ENCODE peak calls at places on chromosomes 2 and 18, in four cellular contexts. One of them, this sample, is unnamed.

GRCh38 chr2:95017308-95017630 is 8.2 kb upstream of the MAL start:
- DNase-seq in CD4-positive, alpha-beta T cell: no peak
- DNase-seq in AG04450: no peak
- DNase-seq in GM12864: no peak
- DNase-seq in this sample: no peak

GRCh38 chr2:134919360-134920210 is 963 bp downstream of the CCNT2 start:
- DNase-seq in CD4-positive, alpha-beta T cell: peak
- DNase-seq in AG04450: no peak
- DNase-seq in GM12864: peak
- DNase-seq in this sample: peak

GRCh38 chr18:55502346-55502710 is 85.7 kb downstream of the TCF4 start:
- DNase-seq in CD4-positive, alpha-beta T cell: no peak
- DNase-seq in AG04450: no peak
- DNase-seq in GM12864: no peak
- DNase-seq in this sample: no peak

GRCh38 chr18:24031916-24032315 is 17.4 kb downstream of the TTC39C start:
- DNase-seq in CD4-positive, alpha-beta T cell: no peak
- DNase-seq in AG04450: no peak
- DNase-seq in GM12864: no peak
- DNase-seq in this sample: no peak

GRCh38 chr2:201639205-201639604 is 4.1 kb downstream of the TMEM237 start:
- DNase-seq in CD4-positive, alpha-beta T cell: no peak
- DNase-seq in AG04450: no peak
- DNase-seq in GM12864: no peak
- DNase-seq in this sample: no peak

GRCh38 chr2:208033701-208034502 is 8.6 kb upstream of the PLEKHM3 start:
- DNase-seq in CD4-positive, alpha-beta T cell: no peak
- DNase-seq in AG04450: no peak
- DNase-seq in GM12864: peak
- DNase-seq in this sample: peak

GRCh38 chr2:9145109-9145751 is 61.4 kb upstream of the ASAP2 start:
- DNase-seq in CD4-positive, alpha-beta T cell: no peak
- DNase-seq in AG04450: peak
- DNase-seq in GM12864: no peak
- DNase-seq in this sample: no peak

GRCh38 chr18:75844102-75844604 is 416.6 kb upstream of the SMIM21 start:
- DNase-seq in CD4-positive, alpha-beta T cell: no peak
- DNase-seq in AG04450: no peak
- DNase-seq in GM12864: no peak
- DNase-seq in this sample: no peak

GRCh38 chr2:219912530-219912929 is 285.1 kb downstream of the SLC4A3 start:
- DNase-seq in CD4-positive, alpha-beta T cell: no peak
- DNase-seq in AG04450: peak
- DNase-seq in GM12864: no peak
- DNase-seq in this sample: no peak

GRCh38 chr2:66428986-66429612 is 5.8 kb upstream of the MEIS1 start:
- DNase-seq in CD4-positive, alpha-beta T cell: no peak
- DNase-seq in AG04450: no peak
- DNase-seq in GM12864: no peak
- DNase-seq in this sample: no peak

GRCh38 chr2:64311948-64312621 is 141.9 kb upstream of the LGALSL start:
- DNase-seq in CD4-positive, alpha-beta T cell: no peak
- DNase-seq in AG04450: peak
- DNase-seq in GM12864: no peak
- DNase-seq in this sample: no peak

GRCh38 chr2:218607436-218608115 is at the start of gene PLCD4:
- DNase-seq in CD4-positive, alpha-beta T cell: no peak
- DNase-seq in AG04450: peak
- DNase-seq in GM12864: no peak
- DNase-seq in this sample: no peak

GRCh38 chr18:78704960-78705600 is 274.5 kb upstream of the SALL3 start:
- DNase-seq in CD4-positive, alpha-beta T cell: no peak
- DNase-seq in AG04450: no peak
- DNase-seq in GM12864: no peak
- DNase-seq in this sample: no peak

GRCh38 chr2:68318686-68319396 is 908 bp downstream of the CNRIP1 start:
- DNase-seq in CD4-positive, alpha-beta T cell: no peak
- DNase-seq in AG04450: no peak
- DNase-seq in GM12864: no peak
- DNase-seq in this sample: no peak

GRCh38 chr2:239960929-239961661 is 64.0 kb downstream of the NDUFA10 start:
- DNase-seq in CD4-positive, alpha-beta T cell: no peak
- DNase-seq in AG04450: no peak
- DNase-seq in GM12864: no peak
- DNase-seq in this sample: peak
- TF ChIP-seq CTCF in CD4-positive, alpha-beta T cell: no peak
- TF ChIP-seq CTCF in AG04450: no peak
- TF ChIP-seq CTCF in GM12864: peak
- TF ChIP-seq CTCF in this sample: peak

GRCh38 chr2:229270551-229271410 is at the start of gene PID1:
- DNase-seq in CD4-positive, alpha-beta T cell: no peak
- DNase-seq in AG04450: no peak
- DNase-seq in GM12864: no peak
- DNase-seq in this sample: no peak

GRCh38 chr2:229269986-229270385 is 1.1 kb downstream of the PID1 start:
- DNase-seq in CD4-positive, alpha-beta T cell: no peak
- DNase-seq in AG04450: no peak
- DNase-seq in GM12864: no peak
- DNase-seq in this sample: no peak

GRCh38 chr2:229268626-229269025 is 2.5 kb downstream of the PID1 start:
- DNase-seq in CD4-positive, alpha-beta T cell: no peak
- DNase-seq in AG04450: no peak
- DNase-seq in GM12864: no peak
- DNase-seq in this sample: no peak

GRCh38 chr2:229265727-229266126 is 5.4 kb downstream of the PID1 start:
- DNase-seq in CD4-positive, alpha-beta T cell: no peak
- DNase-seq in AG04450: no peak
- DNase-seq in GM12864: no peak
- DNase-seq in this sample: no peak

DNA sequence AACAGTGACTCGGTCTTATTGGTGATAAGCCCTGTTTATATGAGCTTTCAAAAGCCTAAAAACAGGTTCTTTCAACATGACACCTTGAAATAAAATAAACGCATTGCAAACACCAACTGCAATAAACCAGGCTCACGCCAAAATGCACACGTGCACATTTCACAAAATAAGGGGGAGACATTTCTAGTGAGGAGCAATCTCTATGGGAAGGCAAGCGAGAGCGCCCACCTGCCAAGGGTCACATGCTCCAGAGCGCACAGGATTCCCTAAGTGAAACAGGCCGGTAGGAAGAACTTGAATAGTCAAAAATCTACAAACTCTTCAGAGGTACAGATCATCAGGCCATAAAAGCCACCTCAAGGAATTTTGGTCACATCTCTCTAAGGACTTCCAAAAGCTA is 1.9 kb downstream of the PID1 start:
- DNase-seq in CD4-positive, alpha-beta T cell: no peak
- DNase-seq in AG04450: no peak
- DNase-seq in GM12864: no peak
- DNase-seq in this sample: no peak
- TF ChIP-seq CTCF in CD4-positive, alpha-beta T cell: no peak
- TF ChIP-seq CTCF in AG04450: no peak
- TF ChIP-seq CTCF in GM12864: no peak
- TF ChIP-seq CTCF in this sample: no peak

GRCh38 chr2:43462866-43463641 is 132.8 kb downstream of the THADA start:
- DNase-seq in CD4-positive, alpha-beta T cell: no peak
- DNase-seq in AG04450: no peak
- DNase-seq in GM12864: no peak
- DNase-seq in this sample: no peak

GRCh38 chr2:43465234-43465633 is 130.6 kb downstream of the THADA start:
- DNase-seq in CD4-positive, alpha-beta T cell: no peak
- DNase-seq in AG04450: no peak
- DNase-seq in GM12864: no peak
- DNase-seq in this sample: no peak

GRCh38 chr2:43467889-43468288 is 127.9 kb downstream of the THADA start:
- DNase-seq in CD4-positive, alpha-beta T cell: no peak
- DNase-seq in AG04450: no peak
- DNase-seq in GM12864: no peak
- DNase-seq in this sample: no peak

GRCh38 chr2:43461461-43462073 is 134.3 kb downstream of the THADA start:
- DNase-seq in CD4-positive, alpha-beta T cell: no peak
- DNase-seq in AG04450: no peak
- DNase-seq in GM12864: peak
- DNase-seq in this sample: peak

GRCh38 chr2:43464546-43464945 is 131.3 kb downstream of the THADA start:
- DNase-seq in CD4-positive, alpha-beta T cell: no peak
- DNase-seq in AG04450: no peak
- DNase-seq in GM12864: no peak
- DNase-seq in this sample: no peak
- TF ChIP-seq CTCF in CD4-positive, alpha-beta T cell: no peak
- TF ChIP-seq CTCF in AG04450: no peak
- TF ChIP-seq CTCF in GM12864: no peak
- TF ChIP-seq CTCF in this sample: no peak

DNA sequence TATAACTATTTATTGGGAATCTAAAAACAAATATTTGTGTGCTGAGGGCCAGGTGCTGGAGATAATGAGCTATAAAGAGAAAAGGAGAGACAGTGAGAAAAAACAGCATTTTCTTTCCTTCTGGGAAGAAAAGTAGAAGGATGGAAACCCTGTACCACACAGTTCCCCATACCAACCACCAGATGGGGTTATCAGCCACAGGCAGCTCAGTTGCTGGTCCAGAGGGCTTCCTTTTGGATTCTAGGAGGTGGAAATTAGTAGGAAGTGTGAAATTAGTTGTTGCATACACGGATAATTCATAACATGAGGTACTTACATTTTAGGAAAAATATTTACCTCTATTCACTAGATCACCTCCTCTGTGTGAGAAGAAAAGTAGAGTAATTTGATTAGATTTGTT is 237.0 kb upstream of the FOSL2 start:
- DNase-seq in CD4-positive, alpha-beta T cell: no peak
- DNase-seq in AG04450: no peak
- DNase-seq in GM12864: no peak
- DNase-seq in this sample: no peak
- TF ChIP-seq CTCF in CD4-positive, alpha-beta T cell: peak
- TF ChIP-seq CTCF in AG04450: peak
- TF ChIP-seq CTCF in GM12864: peak
- TF ChIP-seq CTCF in this sample: peak

GRCh38 chr2:197517150-197517549 is 1.3 kb downstream of the MOB4 start:
- DNase-seq in CD4-positive, alpha-beta T cell: no peak
- DNase-seq in AG04450: no peak
- DNase-seq in GM12864: no peak
- DNase-seq in this sample: no peak

GRCh38 chr2:197515277-197515797 is 529 bp upstream of the MOB4 start:
- DNase-seq in CD4-positive, alpha-beta T cell: peak
- DNase-seq in AG04450: no peak
- DNase-seq in GM12864: no peak
- DNase-seq in this sample: no peak

GRCh38 chr2:197514754-197515153 is 1.1 kb upstream of the MOB4 start:
- DNase-seq in CD4-positive, alpha-beta T cell: no peak
- DNase-seq in AG04450: no peak
- DNase-seq in GM12864: no peak
- DNase-seq in this sample: no peak

GRCh38 chr2:197515798-197516761 is at the start of gene MOB4:
- DNase-seq in CD4-positive, alpha-beta T cell: peak
- DNase-seq in AG04450: peak
- DNase-seq in GM12864: peak
- DNase-seq in this sample: peak
- TF ChIP-seq CTCF in CD4-positive, alpha-beta T cell: no peak
- TF ChIP-seq CTCF in AG04450: no peak
- TF ChIP-seq CTCF in GM12864: no peak
- TF ChIP-seq CTCF in this sample: no peak

GRCh38 chr2:101983928-101984327 is 7.8 kb upstream of the IL1R2 start:
- DNase-seq in CD4-positive, alpha-beta T cell: no peak
- DNase-seq in AG04450: no peak
- DNase-seq in GM12864: no peak
- DNase-seq in this sample: no peak
- TF ChIP-seq CTCF in CD4-positive, alpha-beta T cell: no peak
- TF ChIP-seq CTCF in AG04450: peak
- TF ChIP-seq CTCF in GM12864: no peak
- TF ChIP-seq CTCF in this sample: no peak

GRCh38 chr2:241598061-241598460 is 38.9 kb downstream of the THAP4 start:
- DNase-seq in CD4-positive, alpha-beta T cell: no peak
- DNase-seq in AG04450: no peak
- DNase-seq in GM12864: no peak
- DNase-seq in this sample: no peak

GRCh38 chr2:241598487-241598886 is 38.5 kb downstream of the THAP4 start:
- DNase-seq in CD4-positive, alpha-beta T cell: no peak
- DNase-seq in AG04450: no peak
- DNase-seq in GM12864: no peak
- DNase-seq in this sample: no peak

GRCh38 chr2:241593271-241593670 is 34.7 kb downstream of the BOK start:
- DNase-seq in CD4-positive, alpha-beta T cell: no peak
- DNase-seq in AG04450: no peak
- DNase-seq in GM12864: no peak
- DNase-seq in this sample: no peak

GRCh38 chr2:241597561-241597960 is 39.0 kb downstream of the BOK start:
- DNase-seq in CD4-positive, alpha-beta T cell: no peak
- DNase-seq in AG04450: no peak
- DNase-seq in GM12864: no peak
- DNase-seq in this sample: no peak

DNA sequence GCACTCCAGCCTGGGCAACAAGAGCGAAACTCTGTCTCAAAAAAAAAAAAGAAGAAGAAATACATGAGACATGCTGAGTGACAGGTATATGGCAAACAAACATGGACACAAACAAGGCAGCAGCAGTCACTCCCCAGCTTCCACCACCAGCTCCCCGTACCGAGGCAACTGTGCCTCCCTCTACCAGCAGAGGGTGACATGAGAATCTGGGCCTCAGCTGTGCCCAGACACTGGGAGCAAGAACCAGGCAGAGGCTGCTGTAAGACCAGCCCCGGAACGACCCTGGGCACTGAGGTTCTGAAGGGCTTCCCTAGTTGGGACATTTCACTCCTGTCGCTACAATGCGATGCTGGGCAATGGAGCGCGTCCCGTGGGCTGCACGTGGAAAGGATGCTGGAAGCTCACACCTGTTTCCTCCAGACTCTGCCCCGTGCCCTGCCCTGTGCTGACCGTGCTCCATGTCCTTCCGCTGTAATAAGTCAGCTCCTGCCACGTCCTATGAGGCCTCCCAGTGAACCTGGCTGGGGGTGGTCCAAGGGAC is 37.1 kb downstream of the BOK start:
- DNase-seq in CD4-positive, alpha-beta T cell: no peak
- DNase-seq in AG04450: no peak
- DNase-seq in GM12864: no peak
- DNase-seq in this sample: no peak
- TF ChIP-seq CTCF in CD4-positive, alpha-beta T cell: no peak
- TF ChIP-seq CTCF in AG04450: peak
- TF ChIP-seq CTCF in GM12864: peak
- TF ChIP-seq CTCF in this sample: peak

GRCh38 chr2:143575340-143575739 is 446.1 kb downstream of the ARHGAP15 start:
- DNase-seq in CD4-positive, alpha-beta T cell: no peak
- DNase-seq in AG04450: no peak
- DNase-seq in GM12864: no peak
- DNase-seq in this sample: no peak
- TF ChIP-seq CTCF in CD4-positive, alpha-beta T cell: no peak
- TF ChIP-seq CTCF in AG04450: peak
- TF ChIP-seq CTCF in GM12864: peak
- TF ChIP-seq CTCF in this sample: peak